ENCODE peak calls at places on chromosomes 11 and 22, in five cellular contexts. K, L, Q, G and M are unnamed samples.

GRCh38 chr11:99352642-99353041 is 331.9 kb downstream of the CNTN5 start:
- DNase-seq in K (no peak), L (no peak), Q (no peak), G (no peak), M (no peak)

GRCh38 chr11:96154802-96155520 is 188.0 kb downstream of the MAML2 start:
- DNase-seq in K (no peak), L (no peak), Q (no peak), G (no peak), M (no peak)

GRCh38 chr22:36355362-36355761 is 32.4 kb downstream of the MYH9 start:
- DNase-seq in K (no peak), L (no peak), Q (no peak), G (no peak), M (no peak)

GRCh38 chr11:105937331-105937730 is 84.7 kb downstream of the MSANTD4 start:
- DNase-seq in K (no peak), L (peak), Q (no peak), G (no peak), M (no peak)

GRCh38 chr22:23563111-23563510 is 17.0 kb downstream of the IGLL1 start:
- DNase-seq in K (no peak), L (no peak), Q (no peak), G (no peak), M (no peak)

GRCh38 chr11:96293109-96293508 is 49.9 kb downstream of the MAML2 start:
- DNase-seq in K (no peak), L (no peak), Q (no peak), G (no peak), M (no peak)

GRCh38 chr11:45405916-45406670 is 120.0 kb upstream of the SYT13 start:
- DNase-seq in K (no peak), L (no peak), Q (no peak), G (no peak), M (no peak)

GRCh38 chr22:30816413-30816812 is 121.7 kb downstream of the OSBP2 start:
- DNase-seq in K (no peak), L (no peak), Q (no peak), G (no peak), M (no peak)

GRCh38 chr11:76661835-76662434 is 8.6 kb downstream of the LRRC32 start:
- DNase-seq in K (no peak), L (no peak), Q (no peak), G (no peak), M (no peak)

GRCh38 chr11:75268626-75269366 is 28.2 kb downstream of the TPBGL start:
- DNase-seq in K (no peak), L (no peak), Q (no peak), G (no peak), M (no peak)

GRCh38 chr22:23242473-23243001 is 62.2 kb downstream of the BCR start:
- DNase-seq in K (no peak), L (no peak), Q (no peak), G (no peak), M (no peak)

GRCh38 chr22:40498454-40499186 is 128.2 kb downstream of the SGSM3 start:
- DNase-seq in K (peak), L (peak), Q (no peak), G (no peak), M (no peak)

GRCh38 chr22:29205598-29206371 is at the start of gene EMID1:
- DNase-seq in K (no peak), L (no peak), Q (no peak), G (peak), M (peak)

GRCh38 chr11:280762-281485 is 2.7 kb downstream of the NLRP6 start:
- DNase-seq in K (no peak), L (no peak), Q (no peak), G (no peak), M (peak)

GRCh38 chr22:24827305-24827704 is 21.3 kb downstream of the SGSM1 start:
- DNase-seq in K (no peak), L (no peak), Q (no peak), G (no peak), M (no peak)

GRCh38 chr11:118621071-118621815 is 13.8 kb downstream of the PHLDB1 start:
- DNase-seq in K (peak), L (peak), Q (no peak), G (peak), M (peak)

GRCh38 chr11:119626197-119626909 is 102.6 kb downstream of the NECTIN1 start:
- DNase-seq in K (peak), L (no peak), Q (no peak), G (no peak), M (peak)

GRCh38 chr11:67372993-67373915 is at the start of gene CLCF1:
- DNase-seq in K (no peak), L (no peak), Q (no peak), G (peak), M (peak)

GRCh38 chr11:43984519-43985385 is 42.3 kb downstream of the C11orf96 start:
- DNase-seq in K (peak), L (no peak), Q (no peak), G (no peak), M (no peak)

GRCh38 chr11:112302226-112302868 is 41.7 kb upstream of the PLET1 start:
- DNase-seq in K (no peak), L (no peak), Q (no peak), G (peak), M (no peak)

GRCh38 chr11:108672113-108672512 is 7.2 kb downstream of the DDX10 start:
- DNase-seq in K (no peak), L (no peak), Q (no peak), G (peak), M (no peak)

GRCh38 chr11:18669629-18670162 is 28.9 kb upstream of the TMEM86A start:
- DNase-seq in K (no peak), L (peak), Q (no peak), G (no peak), M (peak)

GRCh38 chr22:31342389-31343125 is 3.6 kb downstream of the PATZ1 start:
- DNase-seq in K (no peak), L (no peak), Q (no peak), G (no peak), M (no peak)

GRCh38 chr11:111438168-111438567 is 59.1 kb upstream of the POU2AF1 start:
- DNase-seq in K (no peak), L (no peak), Q (no peak), G (no peak), M (no peak)

GRCh38 chr11:129960216-129961214 is 42.1 kb downstream of the PRDM10 start:
- DNase-seq in K (peak), L (peak), Q (peak), G (no peak), M (no peak)

GRCh38 chr22:29661355-29661754 is 57.9 kb downstream of the NF2 start:
- DNase-seq in K (no peak), L (no peak), Q (no peak), G (no peak), M (no peak)

GRCh38 chr11:111512296-111513239 is at the start of gene BTG4:
- DNase-seq in K (no peak), L (no peak), Q (no peak), G (peak), M (peak)

DNA sequence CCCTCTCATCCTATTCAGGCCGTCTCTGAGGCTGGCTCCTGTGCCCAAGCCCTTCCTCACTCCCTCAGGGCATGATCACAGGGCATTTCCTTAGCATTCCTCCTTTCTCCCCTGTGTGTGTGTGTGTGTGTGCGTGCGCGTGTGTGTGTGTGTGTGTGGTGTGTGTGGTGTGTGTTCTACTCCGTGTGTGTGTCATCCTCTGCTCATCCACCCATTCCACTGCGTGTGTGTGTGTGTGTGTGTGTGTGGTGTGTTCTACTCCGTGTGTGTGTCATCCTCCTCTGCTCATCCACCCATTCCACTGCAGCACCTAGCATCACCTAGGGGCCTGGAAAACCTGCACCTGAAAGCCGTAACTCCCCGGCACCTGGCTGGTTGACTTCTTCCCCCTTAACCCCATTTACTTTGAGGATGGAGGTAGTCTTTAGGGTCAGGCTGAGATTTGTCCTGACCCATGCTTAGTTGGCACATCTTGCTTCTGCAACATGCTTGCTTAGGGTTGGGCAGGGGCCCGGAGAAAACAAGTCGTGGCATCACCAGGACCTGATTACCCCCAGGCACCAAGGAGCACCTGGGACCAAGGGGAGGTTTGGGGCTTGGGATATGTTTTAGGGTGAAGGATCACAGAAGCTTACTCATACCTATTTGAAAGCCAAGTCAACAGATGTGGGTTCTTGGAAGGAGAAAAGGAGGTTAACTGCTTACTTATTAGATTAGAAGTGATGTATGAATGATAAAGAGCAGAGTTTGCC is 18.8 kb downstream of the TIMP3 start:
- DNase-seq in K (no peak), L (no peak), Q (no peak), G (no peak), M (no peak)
- TF ChIP-seq ZBTB33 in K (no peak), L (no peak), Q (no peak), G (no peak), M (no peak)

GRCh38 chr11:16739326-16739875 is 954 bp downstream of the C11orf58 start:
- DNase-seq in K (no peak), L (no peak), Q (no peak), G (no peak), M (peak)
- TF ChIP-seq ZBTB33 in K (no peak), L (no peak), Q (no peak), G (no peak), M (no peak)

DNA sequence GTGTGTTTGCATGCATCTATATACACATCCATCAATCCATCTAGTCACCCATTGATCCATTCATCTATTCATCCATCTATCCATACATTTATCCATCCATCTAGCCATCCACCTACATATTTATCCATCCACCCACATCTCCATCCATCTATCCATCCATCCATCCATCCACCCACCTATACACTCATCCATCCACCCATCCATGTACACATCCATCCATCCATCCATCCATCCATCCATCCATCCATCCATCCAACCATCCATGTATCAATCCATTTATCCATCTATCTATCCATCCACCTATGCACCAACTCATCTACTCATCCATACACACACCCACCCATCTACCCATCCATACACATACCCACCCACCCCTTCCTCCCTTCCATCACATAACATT is 18.8 kb upstream of the MYEOV start:
- DNase-seq in K (no peak), L (no peak), Q (no peak), G (no peak), M (no peak)
- TF ChIP-seq ZBTB33 in K (no peak), L (no peak), Q (no peak), G (no peak), M (no peak)

DNA sequence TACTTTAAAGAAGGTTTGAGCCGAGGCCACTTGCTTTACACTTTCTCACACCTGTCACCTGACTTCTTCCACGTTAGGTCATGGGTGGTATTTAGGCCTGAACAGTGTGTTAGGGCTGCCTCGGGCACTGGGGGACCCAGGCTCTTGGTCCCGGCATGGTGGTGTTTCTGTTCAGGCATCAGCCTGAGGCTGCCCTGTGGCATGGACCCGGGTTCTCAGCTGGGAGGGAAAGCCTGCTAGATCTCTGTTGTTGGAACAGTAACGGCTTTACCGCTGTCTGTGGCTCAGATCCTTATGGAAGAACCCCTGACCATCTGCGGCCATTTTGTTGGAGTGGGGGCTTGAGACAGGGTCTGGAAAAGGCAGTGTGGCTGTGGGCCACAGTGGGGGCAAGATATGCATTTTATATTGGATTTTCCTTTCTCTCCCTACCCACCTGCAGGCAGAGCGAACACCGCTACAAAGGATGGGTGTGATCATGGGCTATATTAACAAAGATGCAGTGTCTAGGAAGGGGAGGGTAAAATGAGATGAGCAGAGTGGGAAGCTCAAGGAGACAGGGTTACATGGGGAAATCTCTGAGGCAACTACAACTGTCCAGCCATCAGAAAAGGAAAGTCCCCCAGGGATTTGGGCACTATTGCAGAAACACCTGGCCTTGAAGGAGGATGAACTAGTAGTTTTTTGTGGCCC is 1.6 kb upstream of the KCNJ11 start:
- DNase-seq in K (no peak), L (no peak), Q (no peak), G (no peak), M (peak)
- TF ChIP-seq ZBTB33 in K (no peak), L (no peak), Q (no peak), G (no peak), M (no peak)

GRCh38 chr22:46201059-46201757 is 48.9 kb downstream of the CDPF1 start:
- DNase-seq in K (peak), L (peak), Q (no peak), G (no peak), M (no peak)

GRCh38 chr22:46193898-46194310 is 43.6 kb downstream of the PPARA start:
- DNase-seq in K (no peak), L (no peak), Q (no peak), G (peak), M (peak)

GRCh38 chr22:46195487-46196165 is 45.3 kb downstream of the PPARA start:
- DNase-seq in K (no peak), L (no peak), Q (no peak), G (no peak), M (no peak)

GRCh38 chr22:46196268-46196667 is 45.9 kb downstream of the PPARA start:
- DNase-seq in K (no peak), L (no peak), Q (no peak), G (no peak), M (peak)

DNA sequence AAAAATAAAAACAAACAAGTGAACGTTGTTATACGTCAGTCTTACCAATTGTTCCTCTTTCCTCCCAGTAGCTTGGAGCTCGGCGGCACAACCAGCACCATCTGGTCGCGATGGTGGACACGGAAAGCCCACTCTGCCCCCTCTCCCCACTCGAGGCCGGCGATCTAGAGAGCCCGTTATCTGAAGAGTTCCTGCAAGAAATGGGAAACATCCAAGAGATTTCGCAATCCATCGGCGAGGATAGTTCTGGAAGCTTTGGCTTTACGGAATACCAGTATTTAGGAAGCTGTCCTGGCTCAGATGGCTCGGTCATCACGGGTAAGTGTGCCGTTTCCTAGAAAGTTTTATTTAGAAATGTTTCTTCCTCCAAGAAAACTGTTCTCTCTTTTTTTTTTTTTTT is 47.9 kb downstream of the PPARA start:
- DNase-seq in K (no peak), L (no peak), Q (no peak), G (no peak), M (no peak)
- TF ChIP-seq ZBTB33 in K (no peak), L (no peak), Q (no peak), G (no peak), M (no peak)